ENCODE peak calls at places on chromosomes 1 and 21, in seven cellular contexts. C, B, V, Y, U, Q and F are unnamed samples.

GRCh38 chr21:16072176-16072575 is 342.4 kb downstream of the USP25 start:
- DNase-seq in B (no peak), Q (no peak), C (no peak), Y (no peak), U (no peak), V (no peak), F (no peak)

GRCh38 chr1:203462878-203463277 is 12.7 kb upstream of the PRELP start:
- DNase-seq in Y (peak; percentile 87), C (peak; percentile 20), V (no peak), B (no peak), U (peak; percentile 79), Q (no peak), F (no peak)

GRCh38 chr1:21869620-21870121 is 57.6 kb downstream of the LDLRAD2 start:
- DNase-seq in Q (peak; percentile 80), U (peak; percentile 83), C (peak; percentile 76), B (peak; percentile 94), V (peak; percentile 18), Y (peak; percentile 63), F (peak; percentile 77)

GRCh38 chr1:90850181-90850924 is 133.3 kb upstream of the BARHL2 start:
- DNase-seq in V (no peak), Y (peak; percentile 44), C (peak; percentile 8), Q (peak; percentile 28), B (no peak), U (no peak), F (no peak)

GRCh38 chr1:202411421-202411820 is 62.9 kb downstream of the PPP1R12B start:
- DNase-seq in U (no peak), V (no peak), Y (no peak), Q (no peak), C (no peak), B (no peak), F (no peak)

GRCh38 chr1:27349784-27350672 is 8.2 kb downstream of the SYTL1 start:
- DNase-seq in V (no peak), C (peak; percentile 80), U (peak; percentile 60), Y (peak; percentile 75), Q (peak; percentile 72), B (peak; percentile 79), F (no peak)

GRCh38 chr1:924619-925323 is 1.0 kb downstream of the SAMD11 start:
- DNase-seq in C (peak; percentile 71), Q (peak; percentile 36), B (peak; percentile 59), U (peak; percentile 36), V (no peak), Y (no peak), F (no peak)

GRCh38 chr1:233327938-233328660 is 575 bp downstream of the MAP3K21 start:
- DNase-seq in Y (peak; percentile 32), B (peak; percentile 51), U (no peak), Q (peak; percentile 32), V (no peak), C (peak; percentile 30), F (no peak)

GRCh38 chr1:89271616-89272015 is 1.0 kb downstream of the GBP5 start:
- DNase-seq in V (no peak), B (no peak), Q (no peak), C (no peak), U (peak; percentile 3), Y (no peak), F (no peak)

GRCh38 chr1:243286409-243287127 is 30.7 kb downstream of the SDCCAG8 start:
- DNase-seq in C (no peak), Q (no peak), U (peak; percentile 63), B (no peak), V (no peak), Y (no peak), F (no peak)

GRCh38 chr1:155950829-155951228 is 9.4 kb downstream of the RXFP4 start:
- DNase-seq in C (no peak), B (no peak), V (no peak), Y (no peak), Q (no peak), U (no peak), F (no peak)

GRCh38 chr1:160876311-160876710 is 8.7 kb downstream of the ITLN1 start:
- DNase-seq in C (no peak), Y (no peak), Q (no peak), U (no peak), V (no peak), B (no peak), F (no peak)

GRCh38 chr1:160879056-160879455 is 5.9 kb downstream of the ITLN1 start:
- DNase-seq in V (no peak), B (no peak), Q (no peak), U (no peak), C (no peak), Y (no peak), F (no peak)

GRCh38 chr1:160874935-160875334 is 10.0 kb downstream of the ITLN1 start:
- DNase-seq in Y (no peak), C (peak; percentile 17), B (no peak), Q (no peak), U (no peak), V (no peak), F (no peak)

DNA sequence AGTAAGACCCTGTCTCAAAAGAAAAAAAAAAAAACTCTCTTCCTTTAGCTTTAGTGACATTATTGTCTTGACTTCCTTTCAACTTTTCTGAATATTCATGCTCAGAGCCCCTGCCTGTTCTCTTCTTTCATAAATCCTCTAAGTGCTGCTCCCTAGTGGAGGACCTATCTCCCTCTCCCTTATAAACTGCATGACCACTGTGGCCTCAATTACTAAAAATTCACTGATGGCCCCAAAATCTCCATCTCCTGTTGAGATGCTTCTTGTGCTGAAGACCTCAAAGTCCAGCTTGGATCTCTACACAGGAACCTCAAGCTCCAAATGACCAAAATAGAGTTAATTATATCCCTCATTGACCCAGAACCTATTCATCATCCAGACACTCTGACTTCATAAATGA is 7.8 kb downstream of the ITLN1 start:
- DNase-seq in B (no peak), V (no peak), Y (no peak), Q (no peak), U (no peak), C (no peak), F (no peak)
- TF ChIP-seq CTCF in B (no peak), V (peak; percentile 43), Y (peak; percentile 9), Q (no peak), U (no peak), C (no peak), F (peak; percentile 10)

GRCh38 chr1:247156787-247157232 is 15.0 kb downstream of the ZNF124 start:
- DNase-seq in C (peak; percentile 38), B (no peak), Y (no peak), U (no peak), Q (no peak), V (no peak), F (no peak)
- H3K9me3 ChIP-seq in C (peaks cover 94% of the 10 kb centered on the region), B (peaks cover 100% of the 10 kb centered on the region), Y (peaks cover 100% of the 10 kb centered on the region), U (peaks cover 46% of the 10 kb centered on the region), Q (peaks cover 73% of the 10 kb centered on the region), V (peaks cover 61% of the 10 kb centered on the region), F (no peaks in the 10 kb centered on the region)

DNA sequence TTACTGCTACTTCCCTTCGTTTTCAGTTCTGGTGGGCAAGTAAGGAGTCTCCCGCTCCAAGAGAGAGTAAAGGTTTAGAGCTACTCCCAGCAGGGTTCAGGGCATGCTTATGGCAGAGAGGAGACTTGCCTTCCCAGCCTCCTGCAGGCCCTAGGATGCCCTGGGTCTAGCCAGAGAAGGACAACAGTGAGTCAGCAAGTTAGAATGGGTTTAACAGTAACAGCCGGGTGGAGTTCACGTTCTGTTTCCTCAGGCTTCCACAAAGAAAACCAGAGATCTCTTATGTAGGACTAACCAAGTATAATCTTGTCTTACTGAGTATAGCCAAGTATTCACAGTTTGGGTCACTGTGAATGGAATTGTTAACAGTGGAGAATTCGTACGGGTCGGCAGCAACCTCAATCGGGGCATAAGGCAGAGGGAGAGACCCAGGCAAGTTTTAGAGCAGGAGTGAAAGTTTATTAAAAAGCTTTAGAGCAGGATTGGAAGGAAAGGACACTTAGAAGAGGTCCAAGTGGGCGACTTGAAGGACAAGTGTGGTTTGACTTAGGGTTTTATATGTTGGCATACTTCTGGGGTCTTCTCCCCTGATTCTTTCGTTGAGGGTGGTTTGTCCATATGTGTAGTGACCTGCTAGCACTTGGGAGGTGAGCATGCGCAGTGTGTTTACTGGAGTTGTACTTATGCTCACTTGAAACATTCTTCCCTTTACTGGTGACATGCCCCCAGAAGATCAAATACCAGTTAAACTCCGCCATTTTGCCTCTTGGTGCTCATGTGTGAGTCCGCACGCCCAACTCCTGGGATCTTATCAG is 4.5 kb downstream of the OVAAL start:
- DNase-seq in B (no peak), Y (no peak), C (peak; percentile 58), Q (peak; percentile 21), U (peak; percentile 77), V (no peak), F (no peak)
- TF ChIP-seq POLR2A in B (no peak), Y (no peak), C (no peak), Q (no peak), U (no peak), V (no peak), F (no peak)

GRCh38 chr1:100461222-100461621 is 76.7 kb upstream of the GPR88 start:
- DNase-seq in Y (no peak), V (no peak), B (no peak), Q (no peak), C (no peak), U (no peak), F (peak; percentile 17)

GRCh38 chr1:100459815-100460114 is 78.2 kb upstream of the GPR88 start:
- DNase-seq in U (no peak), C (no peak), Q (no peak), Y (no peak), V (no peak), B (no peak), F (no peak)

GRCh38 chr1:100457683-100458082 is 80.3 kb upstream of the GPR88 start:
- DNase-seq in Y (no peak), Q (no peak), V (no peak), U (no peak), C (no peak), B (no peak), F (no peak)

GRCh38 chr1:100456880-100457279 is 81.1 kb upstream of the GPR88 start:
- DNase-seq in U (no peak), B (no peak), V (no peak), Y (no peak), Q (no peak), C (no peak), F (no peak)

DNA sequence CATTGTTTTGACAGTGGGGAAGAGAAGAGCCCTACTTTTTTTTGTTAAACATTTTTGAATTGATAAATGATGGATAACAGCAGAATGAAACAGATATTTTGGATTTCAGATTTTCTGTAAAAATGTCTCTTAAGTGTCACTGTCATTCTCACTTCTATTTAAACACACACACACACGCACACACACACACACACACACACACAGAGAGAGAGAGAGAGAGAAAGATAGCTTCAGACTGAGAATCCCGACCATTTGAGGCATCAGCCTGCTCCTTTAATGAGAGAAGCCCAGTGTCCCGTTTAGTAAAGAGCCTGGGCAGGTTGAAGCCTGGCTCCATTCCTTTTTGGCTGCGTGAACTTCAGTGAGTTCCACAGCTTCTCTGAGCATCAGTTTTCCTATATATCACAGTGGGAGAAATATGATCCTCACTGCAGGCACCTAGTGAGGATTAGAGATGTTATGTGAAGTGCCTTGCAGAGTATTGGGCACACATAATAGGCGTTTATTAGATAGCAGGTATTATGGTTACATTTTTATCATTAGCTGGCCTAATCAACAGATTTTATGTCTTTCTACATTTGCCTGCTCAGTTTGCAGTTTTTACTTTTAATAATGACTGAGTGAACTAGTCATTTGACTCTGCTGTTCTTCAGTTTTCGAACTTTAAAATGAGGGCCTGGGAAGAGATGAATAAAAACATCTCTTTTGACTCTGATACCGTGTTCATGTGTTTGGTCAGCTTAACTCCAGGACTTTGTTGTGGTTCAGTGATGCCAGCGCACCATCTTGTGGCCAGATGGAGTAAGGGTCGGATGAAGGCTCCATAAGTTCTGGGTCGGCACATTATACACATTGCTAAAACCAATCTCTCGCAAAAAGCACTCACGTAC is 78.8 kb upstream of the GPR88 start:
- DNase-seq in U (peak; percentile 82), C (peak; percentile 73), Y (peak; percentile 68), Q (peak; percentile 78), B (peak; percentile 79), V (peak; percentile 63), F (peak; percentile 66)
- TF ChIP-seq CTCF in U (peak; percentile 90), C (peak; percentile 72), Y (peak; percentile 80), Q (peak; percentile 86), B (peak; percentile 73), V (peak; percentile 84), F (peak; percentile 84)